ENCODE peak calls at places on chromosome 1, in ten cellular contexts. V is K562, I is breast epithelium, K is suprapubic skin, F is endothelial cell of umbilical vein, E is prostate gland, X is HCT116, Z is stomach, R is vagina, H is transverse colon. P is an unnamed sample.

GRCh38 chr1:173149887-173150286 is 57.2 kb downstream of the TNFSF4 start:
- DNase-seq in R (no peak), I (no peak), H (no peak), K (no peak), E (no peak), Z (no peak), F (no peak), X (no peak), V (peak; percentile 21), P (no peak)

GRCh38 chr1:173469656-173470055 is 7.5 kb upstream of the PRDX6 start:
- DNase-seq in I (no peak), R (no peak), F (no peak), H (peak; percentile 29), Z (no peak), K (no peak), V (no peak), E (no peak), X (no peak), P (no peak)

GRCh38 chr1:71046891-71047634 is 553 bp downstream of the PTGER3 start:
- DNase-seq in R (no peak), Z (peak; percentile 37), H (peak; percentile 10), X (no peak), I (no peak), F (peak; percentile 13), E (peak; percentile 12), V (peak; percentile 55), K (peak; percentile 78), P (peak; percentile 79)

GRCh38 chr1:10210841-10211804 is 753 bp downstream of the KIF1B start:
- DNase-seq in H (peak; percentile 91), F (peak; percentile 88), Z (peak; percentile 87), I (peak; percentile 96), K (peak; percentile 97), E (peak; percentile 94), X (peak; percentile 61), V (peak; percentile 67), R (no peak), P (peak; percentile 84)

GRCh38 chr1:8027748-8028631 is 1.9 kb upstream of the ERRFI1 start:
- DNase-seq in E (no peak), I (no peak), X (no peak), F (peak; percentile 85), R (no peak), H (no peak), V (no peak), Z (no peak), K (no peak), P (no peak)

GRCh38 chr1:203954788-203955552 is 93.6 kb downstream of the SNRPE start:
- DNase-seq in H (no peak), V (peak; percentile 5), R (no peak), X (peak; percentile 8), K (no peak), I (no peak), E (no peak), F (no peak), Z (no peak), P (no peak)

GRCh38 chr1:4156241-4156640 is 256.2 kb upstream of the C1orf174 start:
- DNase-seq in E (no peak), H (no peak), X (no peak), I (no peak), Z (no peak), K (no peak), V (no peak), F (no peak), R (no peak), P (peak; percentile 41)

GRCh38 chr1:155320661-155321576 is at the start of gene RUSC1:
- DNase-seq in Z (peak; percentile 75), V (peak; percentile 77), H (peak; percentile 87), I (peak; percentile 46), X (no peak), R (no peak), F (peak; percentile 78), E (peak; percentile 67), K (peak; percentile 90), P (peak; percentile 93)

GRCh38 chr1:66240491-66241484 is 293.2 kb upstream of the SGIP1 start:
- DNase-seq in Z (no peak), I (no peak), H (no peak), K (no peak), F (no peak), R (no peak), E (no peak), V (no peak), X (no peak), P (no peak)

DNA sequence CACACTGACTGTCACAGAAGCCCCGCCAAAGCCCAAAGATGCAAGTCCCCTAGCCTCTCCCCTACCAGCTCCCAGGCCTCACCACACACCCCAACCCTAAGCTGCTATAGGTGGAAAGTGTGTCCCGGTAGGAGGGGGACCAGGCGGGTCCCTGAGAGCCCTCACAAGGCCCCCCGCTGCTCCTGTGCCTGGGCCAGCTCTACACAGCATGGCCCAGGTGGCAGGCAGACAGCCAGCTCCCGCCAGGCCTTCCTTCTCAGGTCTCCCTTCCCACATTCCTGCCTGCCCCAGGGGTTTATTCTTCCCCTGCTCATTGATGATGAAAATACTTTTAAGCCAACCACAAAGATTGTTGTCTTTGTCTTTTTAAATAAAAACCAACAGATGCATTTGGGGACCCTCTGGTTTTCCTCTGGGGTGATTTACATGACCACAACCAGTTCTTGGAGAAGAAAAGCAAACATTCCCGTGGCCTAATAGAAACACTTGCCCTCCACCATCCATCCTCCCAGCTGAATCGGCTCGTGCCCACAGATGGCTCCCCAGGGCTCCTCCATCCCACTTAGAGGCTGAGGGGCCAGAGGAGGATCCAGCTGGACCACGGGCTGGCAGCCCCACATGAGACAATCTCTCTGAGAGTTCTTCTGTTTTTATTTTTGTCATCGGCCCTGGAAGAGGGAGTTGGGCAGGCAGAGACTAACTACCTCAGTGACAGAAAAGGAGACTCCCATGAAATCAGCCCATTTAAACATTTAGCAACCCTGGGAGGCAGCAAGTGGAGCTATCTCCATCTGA is 93.1 kb downstream of the DMRTB1 start:
- DNase-seq in I (no peak), H (no peak), X (no peak), E (no peak), F (no peak), R (no peak), K (peak; percentile 59), V (no peak), Z (no peak), P (peak; percentile 47)
- TF ChIP-seq POLR2A in I (no peak), H (no peak), X (no peak), E (no peak), F (no peak), R (no peak), K (no peak), V (no peak), Z (no peak), P (no peak)

DNA sequence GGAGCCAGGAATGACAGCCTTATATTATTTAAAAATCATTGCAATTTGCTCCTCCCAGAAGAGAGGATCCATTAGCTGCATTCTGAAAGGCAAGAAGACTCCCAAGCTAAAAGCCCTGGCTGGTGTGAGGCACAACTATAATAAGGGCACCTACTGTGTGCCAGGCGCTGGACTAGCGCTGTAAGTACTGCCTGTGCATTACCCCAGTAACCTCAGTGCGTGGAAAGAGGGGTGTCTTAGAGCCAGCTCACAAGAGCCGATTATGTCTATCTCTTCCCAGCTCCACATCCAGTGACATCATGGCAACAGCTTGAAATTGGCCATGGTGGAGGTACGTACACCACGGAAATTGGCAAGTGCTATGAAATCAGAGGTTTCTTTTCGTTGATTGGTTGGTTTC is 141.7 kb upstream of the IRF2BP2 start:
- DNase-seq in H (no peak), Z (no peak), K (no peak), X (no peak), E (no peak), I (no peak), F (no peak), V (no peak), R (no peak), P (no peak)
- TF ChIP-seq POLR2AphosphoS5 in H (no peak), Z (no peak), K (no peak), X (no peak), E (no peak), I (no peak), F (no peak), V (no peak), R (no peak), P (no peak)

GRCh38 chr1:156707027-156707426 is 1.6 kb upstream of the CRABP2 start:
- DNase-seq in X (no peak), I (no peak), H (no peak), K (no peak), Z (no peak), E (no peak), R (no peak), F (no peak), V (no peak), P (no peak)

GRCh38 chr1:156707486-156708244 is 2.3 kb upstream of the CRABP2 start:
- DNase-seq in X (no peak), Z (no peak), I (no peak), V (no peak), F (no peak), H (no peak), E (no peak), R (no peak), K (no peak), P (no peak)

GRCh38 chr1:156706647-156707008 is 1.2 kb upstream of the CRABP2 start:
- DNase-seq in E (no peak), I (peak; percentile 70), Z (no peak), X (no peak), K (peak; percentile 86), R (no peak), F (no peak), H (peak; percentile 47), V (peak; percentile 33), P (peak; percentile 76)

GRCh38 chr1:156709031-156709430 is 3.6 kb upstream of the CRABP2 start:
- DNase-seq in F (no peak), E (no peak), I (no peak), Z (no peak), V (no peak), H (no peak), R (no peak), K (no peak), X (no peak), P (no peak)

DNA sequence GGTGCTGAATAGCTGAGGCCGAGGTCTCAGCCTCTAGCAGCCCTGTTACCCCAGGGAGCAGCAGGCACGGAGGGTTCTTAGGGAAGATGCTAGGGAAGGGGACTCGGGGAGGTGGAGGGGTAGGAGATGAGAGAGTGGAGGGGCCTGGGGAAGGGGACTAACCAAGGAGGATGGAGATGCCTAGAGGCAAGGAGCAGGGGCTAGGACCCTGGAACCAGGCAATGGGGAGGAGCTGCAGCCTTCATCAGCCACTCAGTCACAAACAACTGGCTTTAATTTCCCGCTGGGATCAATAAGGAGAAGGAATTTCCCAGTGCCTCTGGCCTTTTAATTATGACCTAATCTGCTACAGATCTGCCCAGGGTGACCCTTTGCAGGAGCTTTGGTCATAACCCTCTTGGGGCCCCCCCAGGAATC is 2.9 kb upstream of the CRABP2 start:
- DNase-seq in V (no peak), F (no peak), R (no peak), K (no peak), H (no peak), Z (no peak), I (no peak), X (no peak), E (no peak), P (no peak)
- H3K4me3 ChIP-seq in V (no peak overlapping the region), F (no peak overlapping the region), R (no peak overlapping the region), K (no peak overlapping the region), H (no peak overlapping the region), Z (no peak overlapping the region), I (no peak overlapping the region), X (no peak overlapping the region), E (no peak overlapping the region), P (no peak overlapping the region)

DNA sequence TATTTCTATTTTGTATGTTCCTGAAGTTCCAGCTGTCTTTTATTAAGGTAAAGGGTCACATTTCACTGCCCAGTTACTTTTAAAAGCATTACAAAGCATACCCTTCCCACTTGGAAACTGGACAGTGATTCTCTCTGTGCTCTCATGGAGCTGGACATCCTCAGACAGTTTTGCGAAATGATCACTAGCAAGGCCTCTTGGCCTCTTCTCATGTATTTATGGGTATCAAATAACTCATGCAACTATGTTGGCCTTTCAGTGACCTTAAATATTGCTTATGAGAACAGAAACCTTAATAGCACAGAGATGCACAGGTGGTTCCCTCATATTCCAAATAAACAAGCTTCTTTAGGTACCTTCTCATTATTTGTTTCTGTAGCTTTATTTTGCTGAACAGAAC is 7.9 kb upstream of the AMPD1 start:
- DNase-seq in X (no peak), F (no peak), K (no peak), H (no peak), R (no peak), V (no peak), Z (no peak), I (no peak), E (no peak), P (no peak)
- TF ChIP-seq POLR2A in X (no peak), F (no peak), K (no peak), H (no peak), R (no peak), V (no peak), Z (no peak), I (no peak), E (no peak), P (no peak)